ENCODE peak calls at places on chromosomes 16 and 17, in four cellular contexts. V is cardiac fibroblast, A is NCI-H345, P is H9. Y is an unnamed sample.

GRCh38 chr17:82950525-82951102 is 110.8 kb upstream of the ZNF750 start:
- DNase-seq in P (no peak), A (no peak), V (no peak), Y (no peak)

GRCh38 chr16:50702725-50703124 is 9.3 kb downstream of the NOD2 start:
- DNase-seq in P (no peak), A (no peak), V (no peak), Y (no peak)

GRCh38 chr16:79902351-79902750 is 301.8 kb upstream of the MAF start:
- DNase-seq in V (no peak), P (no peak), A (no peak), Y (no peak)

GRCh38 chr17:61635913-61636432 is 45.0 kb upstream of the NACA2 start:
- DNase-seq in A (peak; percentile 27), V (peak; percentile 74), P (peak; percentile 54), Y (no peak)

GRCh38 chr16:23379707-23380106 is 73.3 kb downstream of the COG7 start:
- DNase-seq in A (no peak), V (no peak), P (no peak), Y (no peak)

GRCh38 chr16:81170824-81171223 is 67.7 kb upstream of the BCO1 start:
- DNase-seq in V (no peak), A (no peak), P (peak; percentile 70), Y (no peak)

GRCh38 chr17:13209091-13209490 is 191.3 kb upstream of the ELAC2 start:
- DNase-seq in V (peak; percentile 34), P (no peak), A (no peak), Y (no peak)

GRCh38 chr17:67246398-67246647 is 1.3 kb upstream of the HELZ start:
- DNase-seq in P (no peak), V (no peak), A (no peak), Y (no peak)

GRCh38 chr16:56673916-56674315 is 4.3 kb downstream of the MT1H start:
- DNase-seq in V (peak; percentile 56), P (peak; percentile 67), A (no peak), Y (no peak)

GRCh38 chr16:88541831-88542230 is 28.4 kb upstream of the ZC3H18 start:
- DNase-seq in A (no peak), P (no peak), V (no peak), Y (no peak)

GRCh38 chr16:2039286-2040030 is 8.2 kb downstream of the NTHL1 start:
- DNase-seq in V (peak; percentile 85), P (no peak), A (peak; percentile 66), Y (peak; percentile 92)

GRCh38 chr16:813204-813915 is 12.8 kb upstream of the GNG13 start:
- DNase-seq in P (peak; percentile 78), V (peak; percentile 34), A (peak; percentile 51), Y (no peak)

GRCh38 chr16:74297296-74297665 is 667 bp downstream of the PSMD7 start:
- DNase-seq in P (no peak), A (no peak), V (peak; percentile 29), Y (no peak)